ENCODE peak calls at places on chromosomes 6 and 20, in seven cellular contexts. One of them, this sample, is unnamed.

GRCh38 chr6:141326426-141326825 is 806.3 kb upstream of the GJE1 start:
- DNase-seq in HL-60: no peak
- DNase-seq in stimulated activated CD4-positive, alpha-beta T cell treated with anti-CD3 and anti-CD28 coated beads, TNF-alpha, amount 100 ng/mL, for 48 hours: peak
- DNase-seq in EH: peak
- DNase-seq in left ventricle myocardium superior: no peak
- DNase-seq in activated CD4-positive, alpha-beta T cell treated with anti-CD3 and anti-CD28 coated beads for 24 hours: peak
- DNase-seq in stimulated activated CD8-positive, alpha-beta memory T cell treated with anti-CD3 and anti-CD28 coated beads, Interleukin-12 subunit alpha, Interleukin-12 subunit beta, amount 100 ng/mL, for 4 hours: peak
- DNase-seq in this sample: peak

GRCh38 chr6:34176261-34177031 is 30.6 kb upstream of the GRM4 start:
- DNase-seq in HL-60: no peak
- DNase-seq in stimulated activated CD4-positive, alpha-beta T cell treated with anti-CD3 and anti-CD28 coated beads, TNF-alpha, amount 100 ng/mL, for 48 hours: no peak
- DNase-seq in EH: no peak
- DNase-seq in left ventricle myocardium superior: no peak
- DNase-seq in activated CD4-positive, alpha-beta T cell treated with anti-CD3 and anti-CD28 coated beads for 24 hours: no peak
- DNase-seq in stimulated activated CD8-positive, alpha-beta memory T cell treated with anti-CD3 and anti-CD28 coated beads, Interleukin-12 subunit alpha, Interleukin-12 subunit beta, amount 100 ng/mL, for 4 hours: no peak
- DNase-seq in this sample: no peak

GRCh38 chr6:10720229-10720959 is 2.5 kb upstream of the TMEM14C start:
- DNase-seq in HL-60: peak
- DNase-seq in stimulated activated CD4-positive, alpha-beta T cell treated with anti-CD3 and anti-CD28 coated beads, TNF-alpha, amount 100 ng/mL, for 48 hours: no peak
- DNase-seq in EH: peak
- DNase-seq in left ventricle myocardium superior: peak
- DNase-seq in activated CD4-positive, alpha-beta T cell treated with anti-CD3 and anti-CD28 coated beads for 24 hours: peak
- DNase-seq in stimulated activated CD8-positive, alpha-beta memory T cell treated with anti-CD3 and anti-CD28 coated beads, Interleukin-12 subunit alpha, Interleukin-12 subunit beta, amount 100 ng/mL, for 4 hours: peak
- DNase-seq in this sample: peak

GRCh38 chr6:11535801-11536230 is 1.7 kb upstream of the TMEM170B start:
- DNase-seq in HL-60: peak
- DNase-seq in stimulated activated CD4-positive, alpha-beta T cell treated with anti-CD3 and anti-CD28 coated beads, TNF-alpha, amount 100 ng/mL, for 48 hours: no peak
- DNase-seq in EH: peak
- DNase-seq in left ventricle myocardium superior: no peak
- DNase-seq in activated CD4-positive, alpha-beta T cell treated with anti-CD3 and anti-CD28 coated beads for 24 hours: no peak
- DNase-seq in stimulated activated CD8-positive, alpha-beta memory T cell treated with anti-CD3 and anti-CD28 coated beads, Interleukin-12 subunit alpha, Interleukin-12 subunit beta, amount 100 ng/mL, for 4 hours: no peak
- DNase-seq in this sample: peak

GRCh38 chr6:110813813-110814487 is 1.3 kb downstream of the CDK19 start:
- DNase-seq in HL-60: peak
- DNase-seq in stimulated activated CD4-positive, alpha-beta T cell treated with anti-CD3 and anti-CD28 coated beads, TNF-alpha, amount 100 ng/mL, for 48 hours: no peak
- DNase-seq in EH: peak
- DNase-seq in left ventricle myocardium superior: no peak
- DNase-seq in activated CD4-positive, alpha-beta T cell treated with anti-CD3 and anti-CD28 coated beads for 24 hours: no peak
- DNase-seq in stimulated activated CD8-positive, alpha-beta memory T cell treated with anti-CD3 and anti-CD28 coated beads, Interleukin-12 subunit alpha, Interleukin-12 subunit beta, amount 100 ng/mL, for 4 hours: no peak
- DNase-seq in this sample: peak

GRCh38 chr6:36469148-36469661 is 26.4 kb downstream of the KCTD20 start:
- DNase-seq in HL-60: no peak
- DNase-seq in stimulated activated CD4-positive, alpha-beta T cell treated with anti-CD3 and anti-CD28 coated beads, TNF-alpha, amount 100 ng/mL, for 48 hours: no peak
- DNase-seq in EH: no peak
- DNase-seq in left ventricle myocardium superior: no peak
- DNase-seq in activated CD4-positive, alpha-beta T cell treated with anti-CD3 and anti-CD28 coated beads for 24 hours: no peak
- DNase-seq in stimulated activated CD8-positive, alpha-beta memory T cell treated with anti-CD3 and anti-CD28 coated beads, Interleukin-12 subunit alpha, Interleukin-12 subunit beta, amount 100 ng/mL, for 4 hours: no peak
- DNase-seq in this sample: no peak

GRCh38 chr6:165849539-165850430 is 186.7 kb upstream of the PDE10A start:
- DNase-seq in HL-60: no peak
- DNase-seq in stimulated activated CD4-positive, alpha-beta T cell treated with anti-CD3 and anti-CD28 coated beads, TNF-alpha, amount 100 ng/mL, for 48 hours: no peak
- DNase-seq in EH: no peak
- DNase-seq in left ventricle myocardium superior: peak
- DNase-seq in activated CD4-positive, alpha-beta T cell treated with anti-CD3 and anti-CD28 coated beads for 24 hours: no peak
- DNase-seq in stimulated activated CD8-positive, alpha-beta memory T cell treated with anti-CD3 and anti-CD28 coated beads, Interleukin-12 subunit alpha, Interleukin-12 subunit beta, amount 100 ng/mL, for 4 hours: no peak
- DNase-seq in this sample: no peak

GRCh38 chr6:10375391-10375969 is 39.4 kb downstream of the TFAP2A start:
- DNase-seq in HL-60: no peak
- DNase-seq in stimulated activated CD4-positive, alpha-beta T cell treated with anti-CD3 and anti-CD28 coated beads, TNF-alpha, amount 100 ng/mL, for 48 hours: no peak
- DNase-seq in EH: peak
- DNase-seq in left ventricle myocardium superior: no peak
- DNase-seq in activated CD4-positive, alpha-beta T cell treated with anti-CD3 and anti-CD28 coated beads for 24 hours: no peak
- DNase-seq in stimulated activated CD8-positive, alpha-beta memory T cell treated with anti-CD3 and anti-CD28 coated beads, Interleukin-12 subunit alpha, Interleukin-12 subunit beta, amount 100 ng/mL, for 4 hours: no peak
- DNase-seq in this sample: peak

GRCh38 chr6:43938178-43939101 is 168.4 kb downstream of the VEGFA start:
- DNase-seq in HL-60: no peak
- DNase-seq in stimulated activated CD4-positive, alpha-beta T cell treated with anti-CD3 and anti-CD28 coated beads, TNF-alpha, amount 100 ng/mL, for 48 hours: no peak
- DNase-seq in EH: no peak
- DNase-seq in left ventricle myocardium superior: no peak
- DNase-seq in activated CD4-positive, alpha-beta T cell treated with anti-CD3 and anti-CD28 coated beads for 24 hours: no peak
- DNase-seq in stimulated activated CD8-positive, alpha-beta memory T cell treated with anti-CD3 and anti-CD28 coated beads, Interleukin-12 subunit alpha, Interleukin-12 subunit beta, amount 100 ng/mL, for 4 hours: no peak
- DNase-seq in this sample: no peak

GRCh38 chr6:36946526-36946925 is 8.0 kb upstream of the PI16 start:
- DNase-seq in HL-60: no peak
- DNase-seq in stimulated activated CD4-positive, alpha-beta T cell treated with anti-CD3 and anti-CD28 coated beads, TNF-alpha, amount 100 ng/mL, for 48 hours: no peak
- DNase-seq in EH: no peak
- DNase-seq in left ventricle myocardium superior: no peak
- DNase-seq in activated CD4-positive, alpha-beta T cell treated with anti-CD3 and anti-CD28 coated beads for 24 hours: no peak
- DNase-seq in stimulated activated CD8-positive, alpha-beta memory T cell treated with anti-CD3 and anti-CD28 coated beads, Interleukin-12 subunit alpha, Interleukin-12 subunit beta, amount 100 ng/mL, for 4 hours: no peak
- DNase-seq in this sample: no peak

GRCh38 chr6:20893415-20893814 is 359.2 kb downstream of the CDKAL1 start:
- DNase-seq in HL-60: no peak
- DNase-seq in stimulated activated CD4-positive, alpha-beta T cell treated with anti-CD3 and anti-CD28 coated beads, TNF-alpha, amount 100 ng/mL, for 48 hours: no peak
- DNase-seq in EH: no peak
- DNase-seq in left ventricle myocardium superior: no peak
- DNase-seq in activated CD4-positive, alpha-beta T cell treated with anti-CD3 and anti-CD28 coated beads for 24 hours: no peak
- DNase-seq in stimulated activated CD8-positive, alpha-beta memory T cell treated with anti-CD3 and anti-CD28 coated beads, Interleukin-12 subunit alpha, Interleukin-12 subunit beta, amount 100 ng/mL, for 4 hours: no peak
- DNase-seq in this sample: peak

GRCh38 chr20:35395728-35396127 is 16.0 kb downstream of the UQCC1 start:
- DNase-seq in HL-60: no peak
- DNase-seq in stimulated activated CD4-positive, alpha-beta T cell treated with anti-CD3 and anti-CD28 coated beads, TNF-alpha, amount 100 ng/mL, for 48 hours: no peak
- DNase-seq in EH: peak
- DNase-seq in left ventricle myocardium superior: no peak
- DNase-seq in activated CD4-positive, alpha-beta T cell treated with anti-CD3 and anti-CD28 coated beads for 24 hours: no peak
- DNase-seq in stimulated activated CD8-positive, alpha-beta memory T cell treated with anti-CD3 and anti-CD28 coated beads, Interleukin-12 subunit alpha, Interleukin-12 subunit beta, amount 100 ng/mL, for 4 hours: no peak
- DNase-seq in this sample: peak

This sample was measured in AG10803.